ENCODE peak calls at places on chromosomes 2 and 18, in eight cellular contexts. B, Z, K, L, G, X, W and V are unnamed samples. For H3K9me3, the result is how much of the 10 kb centered on the place peaks cover.

GRCh38 chr18:57539702-57540101 is 46.8 kb downstream of the FECH start:
- DNase-seq in B (no peak), Z (no peak), K (no peak), L (no peak), G (no peak), X (no peak), W (no peak), V (no peak)

GRCh38 chr2:195318440-195319111 is 338.4 kb upstream of the SLC39A10 start:
- DNase-seq in B (peak), Z (peak), K (peak), L (no peak), G (no peak), X (peak), W (peak), V (peak)

GRCh38 chr2:232530626-232531260 is 4.8 kb downstream of the CHRND start:
- DNase-seq in B (no peak), Z (no peak), K (no peak), L (no peak), G (peak), X (peak), W (no peak), V (no peak)

GRCh38 chr2:85953476-85953875 is 64.7 kb upstream of the ST3GAL5 start:
- DNase-seq in B (no peak), Z (no peak), K (peak), L (no peak), G (no peak), X (no peak), W (no peak), V (no peak)

GRCh38 chr2:239790313-239790712 is 234.8 kb downstream of the NDUFA10 start:
- DNase-seq in B (no peak), Z (no peak), K (no peak), L (peak), G (no peak), X (no peak), W (peak), V (no peak)

GRCh38 chr2:105917216-105917615 is 172.5 kb downstream of the NCK2 start:
- DNase-seq in B (no peak), Z (no peak), K (no peak), L (no peak), G (no peak), X (no peak), W (no peak), V (no peak)

GRCh38 chr2:207103132-207103531 is 62.6 kb downstream of the KLF7 start:
- DNase-seq in B (no peak), Z (no peak), K (no peak), L (no peak), G (no peak), X (no peak), W (no peak), V (no peak)

GRCh38 chr2:200181732-200182131 is 124.8 kb upstream of the SPATS2L start:
- DNase-seq in B (no peak), Z (no peak), K (no peak), L (no peak), G (no peak), X (no peak), W (no peak), V (no peak)

GRCh38 chr2:85926931-85927527 is 38.2 kb upstream of the ST3GAL5 start:
- DNase-seq in B (no peak), Z (no peak), K (no peak), L (no peak), G (no peak), X (no peak), W (no peak), V (no peak)

GRCh38 chr2:108538000-108538625 is 3.8 kb downstream of the LIMS1 start:
- DNase-seq in B (no peak), Z (no peak), K (no peak), L (no peak), G (no peak), X (no peak), W (no peak), V (no peak)

GRCh38 chr18:55302337-55302833 is 285.6 kb downstream of the TCF4 start:
- DNase-seq in B (no peak), Z (no peak), K (peak), L (no peak), G (no peak), X (peak), W (no peak), V (no peak)
- H3K27ac ChIP-seq in B (no peak), Z (peak), K (no peak), L (peak), G (no peak), X (peak), W (peak), V (no peak)

DNA sequence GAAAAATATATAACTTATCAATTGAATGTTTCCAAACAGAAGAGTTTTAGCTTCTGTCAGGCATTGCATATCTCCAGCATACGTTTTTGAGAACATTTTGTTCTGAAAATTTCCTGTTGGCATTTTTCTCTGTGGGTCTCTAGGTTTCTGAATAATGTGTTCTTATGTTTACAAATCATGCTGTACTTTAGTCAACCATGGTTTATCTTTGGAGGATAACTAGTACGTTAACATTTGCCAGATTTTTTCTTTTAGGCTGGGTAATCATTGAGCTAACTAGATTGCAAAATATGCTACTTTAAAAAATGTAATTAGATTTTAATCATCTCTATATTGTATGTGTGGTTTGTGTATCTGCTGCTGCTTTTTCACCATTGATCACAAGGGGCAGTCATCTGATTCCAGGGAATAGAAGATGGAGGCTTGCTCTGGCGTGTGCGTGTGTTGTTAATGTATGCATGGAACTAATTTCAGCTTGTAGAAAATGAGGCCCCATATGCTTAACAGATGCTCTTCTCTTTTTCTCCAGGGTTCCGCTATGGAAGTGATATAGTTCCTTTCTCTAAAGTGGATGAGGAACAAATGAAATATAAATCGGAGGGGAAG is 21.3 kb downstream of the XRCC5 start:
- DNase-seq in B (no peak), Z (no peak), K (no peak), L (no peak), G (no peak), X (no peak), W (no peak), V (no peak)
- TF ChIP-seq CTCF in B (no peak), Z (no peak), K (no peak), L (no peak), G (no peak), X (no peak), W (no peak), V (no peak)

DNA sequence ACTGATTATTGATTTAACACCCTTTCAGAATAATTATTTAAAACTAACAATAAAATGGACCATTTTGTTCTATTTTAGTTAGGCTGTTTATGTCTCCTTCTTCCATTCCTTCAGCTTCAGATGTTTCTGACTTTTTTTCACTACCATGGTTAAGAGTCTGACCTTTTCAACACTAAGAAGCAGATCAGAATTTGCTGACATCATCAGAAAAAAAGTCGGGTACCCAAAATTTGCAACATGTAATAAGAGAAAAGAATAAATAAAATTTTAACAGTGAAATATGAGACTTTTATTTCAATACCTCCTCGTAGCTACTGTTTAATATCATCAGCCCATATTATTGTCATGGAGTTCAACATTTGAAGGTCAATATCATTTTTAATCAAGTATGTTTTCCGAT is 1158.3 kb downstream of the RPIA start:
- DNase-seq in B (no peak), Z (no peak), K (no peak), L (no peak), G (no peak), X (no peak), W (no peak), V (no peak)
- H3K9me3 ChIP-seq in B (under half), Z (under half), K (under half), L (under half), G (under half), X (under half), W (under half), V (under half)

DNA sequence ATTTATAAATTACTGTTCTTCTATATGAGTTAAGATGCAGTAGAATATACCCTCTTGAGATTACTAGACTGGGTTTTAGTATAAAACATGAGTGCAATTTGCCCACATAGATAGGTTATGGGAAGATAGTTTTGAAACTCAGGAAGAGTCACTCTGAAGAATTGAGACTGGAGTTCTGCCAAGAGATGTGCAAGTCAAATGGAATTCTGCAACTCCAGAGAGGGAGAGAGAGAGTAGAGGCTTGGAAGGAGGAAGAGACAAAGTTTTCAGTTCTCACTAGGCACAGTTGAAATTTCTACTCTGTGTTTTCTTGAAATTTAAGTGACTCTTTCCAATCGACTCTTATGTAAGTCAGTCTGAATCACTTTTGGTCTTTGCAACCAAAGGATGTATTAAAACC is 878.8 kb downstream of the TSN start:
- DNase-seq in B (no peak), Z (no peak), K (peak), L (no peak), G (no peak), X (no peak), W (no peak), V (no peak)
- H3K27ac ChIP-seq in B (no peak), Z (no peak), K (no peak), L (no peak), G (no peak), X (no peak), W (no peak), V (no peak)